ENCODE peak calls at places on chromosomes 12 and 14, in four cellular contexts. One of them, this sample, is unnamed.

GRCh38 chr14:54152351-54152750 is 195.7 kb upstream of the BMP4 start:
- DNase-seq in fibroblast of lung: no peak
- DNase-seq in aorta: no peak
- DNase-seq in fibroblast of the conjunctiva: no peak
- DNase-seq in this sample: no peak

GRCh38 chr12:73950506-73950905 is 587.1 kb upstream of the ATXN7L3B start:
- DNase-seq in fibroblast of lung: no peak
- DNase-seq in aorta: no peak
- DNase-seq in fibroblast of the conjunctiva: no peak
- DNase-seq in this sample: no peak

GRCh38 chr12:15323530-15323929 is 1.2 kb downstream of the PTPRO start:
- DNase-seq in fibroblast of lung: peak; percentile 3
- DNase-seq in aorta: no peak
- DNase-seq in fibroblast of the conjunctiva: no peak
- DNase-seq in this sample: no peak

GRCh38 chr12:49767333-49767732 is 26.0 kb downstream of the TMBIM6 start:
- DNase-seq in fibroblast of lung: no peak
- DNase-seq in aorta: no peak
- DNase-seq in fibroblast of the conjunctiva: no peak
- DNase-seq in this sample: no peak

GRCh38 chr12:115617391-115617790 is 660.1 kb downstream of the MED13L start:
- DNase-seq in fibroblast of lung: no peak
- DNase-seq in aorta: no peak
- DNase-seq in fibroblast of the conjunctiva: no peak
- DNase-seq in this sample: no peak

GRCh38 chr14:26380616-26381015 is 217.2 kb downstream of the NOVA1 start:
- DNase-seq in fibroblast of lung: no peak
- DNase-seq in aorta: no peak
- DNase-seq in fibroblast of the conjunctiva: no peak
- DNase-seq in this sample: no peak

GRCh38 chr14:75401356-75401755 is 26.5 kb upstream of the JDP2 start:
- DNase-seq in fibroblast of lung: no peak
- DNase-seq in aorta: peak; percentile 63
- DNase-seq in fibroblast of the conjunctiva: peak; percentile 43
- DNase-seq in this sample: no peak

GRCh38 chr12:113933201-113933786 is 32.8 kb downstream of the RBM19 start:
- DNase-seq in fibroblast of lung: peak; percentile 77
- DNase-seq in aorta: no peak
- DNase-seq in fibroblast of the conjunctiva: peak; percentile 35
- DNase-seq in this sample: peak; percentile 18

GRCh38 chr12:129659927-129660326 is 243.9 kb downstream of the TMEM132D start:
- DNase-seq in fibroblast of lung: peak; percentile 85
- DNase-seq in aorta: no peak
- DNase-seq in fibroblast of the conjunctiva: peak; percentile 12
- DNase-seq in this sample: no peak

GRCh38 chr14:103372552-103373304 is 12.5 kb upstream of the MARK3 start:
- DNase-seq in fibroblast of lung: peak; percentile 93
- DNase-seq in aorta: peak; percentile 72
- DNase-seq in fibroblast of the conjunctiva: peak; percentile 60
- DNase-seq in this sample: peak; percentile 63

GRCh38 chr14:75543786-75544185 is 21.5 kb downstream of the BATF start:
- DNase-seq in fibroblast of lung: no peak
- DNase-seq in aorta: no peak
- DNase-seq in fibroblast of the conjunctiva: no peak
- DNase-seq in this sample: no peak

GRCh38 chr12:14263742-14264141 is 101.7 kb upstream of the ATF7IP start:
- DNase-seq in fibroblast of lung: no peak
- DNase-seq in aorta: no peak
- DNase-seq in fibroblast of the conjunctiva: no peak
- DNase-seq in this sample: no peak

GRCh38 chr14:66514206-66514605 is 6.3 kb downstream of the GPHN start:
- DNase-seq in fibroblast of lung: no peak
- DNase-seq in aorta: no peak
- DNase-seq in fibroblast of the conjunctiva: no peak
- DNase-seq in this sample: peak; percentile 43

GRCh38 chr12:109606261-109607028 is 32.9 kb downstream of the MVK start:
- DNase-seq in fibroblast of lung: no peak
- DNase-seq in aorta: no peak
- DNase-seq in fibroblast of the conjunctiva: no peak
- DNase-seq in this sample: no peak

GRCh38 chr14:24418492-24418873 is 11.0 kb downstream of the CBLN3 start:
- DNase-seq in fibroblast of lung: peak; percentile 15
- DNase-seq in aorta: no peak
- DNase-seq in fibroblast of the conjunctiva: no peak
- DNase-seq in this sample: peak; percentile 13

GRCh38 chr12:70982286-70982685 is 61.7 kb upstream of the PTPRR start:
- DNase-seq in fibroblast of lung: peak; percentile 82
- DNase-seq in aorta: no peak
- DNase-seq in fibroblast of the conjunctiva: no peak
- DNase-seq in this sample: no peak

GRCh38 chr12:75850751-75851462 is 180.7 kb downstream of the PHLDA1 start:
- DNase-seq in fibroblast of lung: peak; percentile 76
- DNase-seq in aorta: no peak
- DNase-seq in fibroblast of the conjunctiva: peak; percentile 31
- DNase-seq in this sample: no peak

GRCh38 chr12:118145113-118145797 is 9.3 kb downstream of the PEBP1 start:
- DNase-seq in fibroblast of lung: no peak
- DNase-seq in aorta: no peak
- DNase-seq in fibroblast of the conjunctiva: no peak
- DNase-seq in this sample: no peak

GRCh38 chr12:113261847-113262470 is 40.7 kb downstream of the TPCN1 start:
- DNase-seq in fibroblast of lung: no peak
- DNase-seq in aorta: no peak
- DNase-seq in fibroblast of the conjunctiva: no peak
- DNase-seq in this sample: no peak

GRCh38 chr12:63302269-63302940 is 151.4 kb upstream of the AVPR1A start:
- DNase-seq in fibroblast of lung: no peak
- DNase-seq in aorta: no peak
- DNase-seq in fibroblast of the conjunctiva: no peak
- DNase-seq in this sample: no peak

GRCh38 chr14:59305231-59305630 is 116.8 kb downstream of the DAAM1 start:
- DNase-seq in fibroblast of lung: peak; percentile 73
- DNase-seq in aorta: no peak
- DNase-seq in fibroblast of the conjunctiva: peak; percentile 64
- DNase-seq in this sample: peak; percentile 52

GRCh38 chr14:74573421-74574091 is 38.5 kb downstream of the LTBP2 start:
- DNase-seq in fibroblast of lung: peak; percentile 85
- DNase-seq in aorta: peak; percentile 30
- DNase-seq in fibroblast of the conjunctiva: no peak
- DNase-seq in this sample: no peak

GRCh38 chr14:101500061-101500460 is 61.2 kb upstream of the DIO3 start:
- DNase-seq in fibroblast of lung: no peak
- DNase-seq in aorta: no peak
- DNase-seq in fibroblast of the conjunctiva: no peak
- DNase-seq in this sample: no peak

GRCh38 chr14:50520947-50521815 is 11.2 kb downstream of the MAP4K5 start:
- DNase-seq in fibroblast of lung: peak; percentile 91
- DNase-seq in aorta: no peak
- DNase-seq in fibroblast of the conjunctiva: peak; percentile 22
- DNase-seq in this sample: peak; percentile 42

GRCh38 chr14:50717826-50718225 is 49.7 kb upstream of the SAV1 start:
- DNase-seq in fibroblast of lung: no peak
- DNase-seq in aorta: no peak
- DNase-seq in fibroblast of the conjunctiva: no peak
- DNase-seq in this sample: no peak

GRCh38 chr12:83477289-83477688 is 790.6 kb downstream of the TMTC2 start:
- DNase-seq in fibroblast of lung: no peak
- DNase-seq in aorta: no peak
- DNase-seq in fibroblast of the conjunctiva: no peak
- DNase-seq in this sample: no peak

GRCh38 chr12:89469361-89469760 is 55.2 kb downstream of the GALNT4 start:
- DNase-seq in fibroblast of lung: peak; percentile 68
- DNase-seq in aorta: no peak
- DNase-seq in fibroblast of the conjunctiva: no peak
- DNase-seq in this sample: no peak

GRCh38 chr12:31035944-31036665 is 37.6 kb upstream of the DDX11 start:
- DNase-seq in fibroblast of lung: peak; percentile 42
- DNase-seq in aorta: no peak
- DNase-seq in fibroblast of the conjunctiva: no peak
- DNase-seq in this sample: no peak

GRCh38 chr14:99756796-99757195 is 36.4 kb upstream of the EML1 start:
- DNase-seq in fibroblast of lung: peak; percentile 63
- DNase-seq in aorta: peak; percentile 49
- DNase-seq in fibroblast of the conjunctiva: no peak
- DNase-seq in this sample: no peak

GRCh38 chr12:53287741-53288216 is 7.6 kb upstream of the PFDN5 start:
- DNase-seq in fibroblast of lung: peak; percentile 39
- DNase-seq in aorta: peak; percentile 66
- DNase-seq in fibroblast of the conjunctiva: no peak
- DNase-seq in this sample: no peak

GRCh38 chr12:110917467-110917866 is 2.9 kb downstream of the MYL2 start:
- DNase-seq in fibroblast of lung: peak; percentile 90
- DNase-seq in aorta: no peak
- DNase-seq in fibroblast of the conjunctiva: no peak
- DNase-seq in this sample: no peak

GRCh38 chr14:68987653-68988036 is 8.5 kb upstream of the ACTN1 start:
- DNase-seq in fibroblast of lung: no peak
- DNase-seq in aorta: no peak
- DNase-seq in fibroblast of the conjunctiva: no peak
- DNase-seq in this sample: no peak

GRCh38 chr12:56839489-56840442 is 76.6 kb downstream of the HSD17B6 start:
- DNase-seq in fibroblast of lung: peak; percentile 11
- DNase-seq in aorta: peak; percentile 70
- DNase-seq in fibroblast of the conjunctiva: peak; percentile 10
- DNase-seq in this sample: no peak

GRCh38 chr12:131943389-131943788 is 6.4 kb upstream of the EP400 start:
- DNase-seq in fibroblast of lung: no peak
- DNase-seq in aorta: no peak
- DNase-seq in fibroblast of the conjunctiva: no peak
- DNase-seq in this sample: no peak

This sample was measured in AG09309.